ENCODE peak calls at places on chromosomes 1 and 21, in five cellular contexts. D, U, O, P and G are unnamed samples.
A peak's percentile ranks its signal among the peaks of the same experiment; 100 is the strongest.

GRCh38 chr21:15638856-15639549 is 90.8 kb upstream of the USP25 start:
- DNase-seq in D (no peak), U (no peak), O (peak; percentile 81), P (peak; percentile 92), G (peak; percentile 16)

GRCh38 chr1:85135456-85135798 is 65.4 kb downstream of the SYDE2 start:
- DNase-seq in D (no peak), U (no peak), O (no peak), P (no peak), G (no peak)

GRCh38 chr1:22525646-22526045 is 37.6 kb upstream of the EPHA8 start:
- DNase-seq in D (no peak), U (no peak), O (no peak), P (peak; percentile 31), G (no peak)

GRCh38 chr1:110241516-110241915 is 31.4 kb downstream of the KCNC4 start:
- DNase-seq in D (no peak), U (no peak), O (no peak), P (no peak), G (no peak)

GRCh38 chr1:234529095-234529494 is 50.1 kb upstream of the TARBP1 start:
- DNase-seq in D (no peak), U (no peak), O (no peak), P (no peak), G (no peak)

GRCh38 chr1:39902121-39902807 is 547 bp upstream of the MYCL start:
- DNase-seq in D (peak; percentile 49), U (peak; percentile 63), O (peak; percentile 90), P (peak; percentile 88), G (no peak)

GRCh38 chr1:153353226-153353947 is 4.3 kb upstream of the S100A9 start:
- DNase-seq in D (no peak), U (no peak), O (no peak), P (no peak), G (peak; percentile 20)

GRCh38 chr1:234885601-234886000 is 243.0 kb downstream of the TOMM20 start:
- DNase-seq in D (no peak), U (no peak), O (no peak), P (no peak), G (peak; percentile 71)

GRCh38 chr1:212696721-212697331 is 2.8 kb downstream of the BATF3 start:
- DNase-seq in D (no peak), U (no peak), O (no peak), P (no peak), G (no peak)

GRCh38 chr1:212699104-212699838 is 369 bp downstream of the BATF3 start:
- DNase-seq in D (peak; percentile 26), U (peak; percentile 38), O (peak; percentile 74), P (peak; percentile 34), G (peak; percentile 76)

GRCh38 chr1:212700597-212700891 is 904 bp upstream of the BATF3 start:
- DNase-seq in D (no peak), U (no peak), O (no peak), P (no peak), G (no peak)

GRCh38 chr1:212699839-212700596 is at the start of gene BATF3:
- DNase-seq in D (peak; percentile 62), U (peak; percentile 54), O (peak; percentile 80), P (peak; percentile 32), G (peak; percentile 74)

GRCh38 chr1:212698467-212699103 is 1.1 kb downstream of the BATF3 start:
- DNase-seq in D (no peak), U (no peak), O (no peak), P (no peak), G (no peak)
- H3K4me1 ChIP-seq in D (peaks cover 15% of the 10 kb centered on the region), U (peaks cover 25% of the 10 kb centered on the region), O (peaks cover 32% of the 10 kb centered on the region), P (peaks cover 31% of the 10 kb centered on the region), G (peaks cover 2% of the 10 kb centered on the region)

GRCh38 chr1:224432141-224432540 is 2.5 kb downstream of the WDR26 start:
- DNase-seq in D (no peak), U (no peak), O (no peak), P (no peak), G (no peak)
- H3K27ac ChIP-seq in D (peak overlapping the region; percentile 96), U (no peak overlapping the region), O (peak overlapping the region; percentile 98), P (peak overlapping the region; percentile 99), G (no peak overlapping the region)

GRCh38 chr1:161185282-161185682 is 8.0 kb upstream of the B4GALT3 start:
- DNase-seq in D (peak; percentile 89), U (peak; percentile 87), O (peak; percentile 74), P (peak; percentile 56), G (peak; percentile 86)
- H3K4me1 ChIP-seq in D (peaks cover 34% of the 10 kb centered on the region), U (peaks cover 12% of the 10 kb centered on the region), O (peaks cover 47% of the 10 kb centered on the region), P (no peaks in the 10 kb centered on the region), G (peaks cover 14% of the 10 kb centered on the region)

GRCh38 chr1:196774603-196775002 is at the start of gene CFHR3:
- DNase-seq in D (no peak), U (no peak), O (no peak), P (no peak), G (no peak)
- H3K27ac ChIP-seq in D (no peak within 1 kb of the TSS), U (no peak within 1 kb of the TSS), O (no peak within 1 kb of the TSS), P (no peak within 1 kb of the TSS), G (peak within 1 kb of the TSS; percentile 97)

DNA sequence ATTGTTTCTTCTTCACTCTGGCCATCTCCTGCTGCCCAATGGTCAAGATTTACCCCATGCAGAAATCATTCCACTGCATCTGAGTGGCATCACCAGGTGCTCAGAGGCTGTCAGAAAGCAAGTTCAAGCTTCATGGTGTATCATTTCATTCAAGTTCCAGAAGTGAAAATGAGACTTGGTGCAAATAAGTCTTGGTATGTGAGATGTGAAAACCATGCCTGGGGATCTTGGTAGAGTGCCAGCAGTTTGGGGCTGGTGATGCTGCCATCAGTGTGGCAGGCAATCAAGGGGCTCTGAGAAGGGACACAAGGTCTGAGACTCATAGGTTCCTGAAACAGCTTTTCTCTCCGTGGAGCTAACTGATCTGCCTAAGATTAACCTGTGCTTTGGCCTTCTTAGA is 52.0 kb downstream of the CD2 start:
- DNase-seq in D (no peak), U (no peak), O (no peak), P (no peak), G (peak; percentile 91)
- H3K4me1 ChIP-seq in D (no peaks in the 10 kb centered on the region), U (no peaks in the 10 kb centered on the region), O (no peaks in the 10 kb centered on the region), P (no peaks in the 10 kb centered on the region), G (peaks cover 12% of the 10 kb centered on the region)